ENCODE peak calls at places on chromosomes 11 and 22, in ten cellular contexts. R, V, N, H, L, Y, E, P, U and Q are unnamed samples.
A peak's percentile ranks its signal among the peaks of the same experiment; 100 is the strongest.

GRCh38 chr22:46748948-46749681 is 11.1 kb upstream of the CERK start:
- DNase-seq in R (no peak), V (peak; percentile 36), N (no peak), H (peak; percentile 59), L (no peak), Y (no peak), E (no peak), P (no peak), U (peak; percentile 64), Q (peak; percentile 56)

GRCh38 chr11:125235006-125235405 is 70.5 kb downstream of the PKNOX2 start:
- DNase-seq in R (no peak), V (no peak), N (no peak), H (no peak), L (no peak), Y (no peak), E (no peak), P (no peak), U (no peak), Q (no peak)

GRCh38 chr22:31574015-31574670 is 77.8 kb downstream of the SFI1 start:
- DNase-seq in R (no peak), V (peak; percentile 43), N (no peak), H (no peak), L (no peak), Y (no peak), E (no peak), P (no peak), U (no peak), Q (no peak)

GRCh38 chr11:102599642-102600261 is 25.4 kb downstream of the MMP20 start:
- DNase-seq in R (no peak), V (peak; percentile 97), N (no peak), H (no peak), L (peak; percentile 37), Y (peak; percentile 72), E (no peak), P (peak; percentile 92), U (no peak), Q (no peak)

GRCh38 chr11:56531856-56532255 is 11.2 kb downstream of the OR5M11 start:
- DNase-seq in R (no peak), V (no peak), N (no peak), H (no peak), L (no peak), Y (no peak), E (no peak), P (no peak), U (no peak), Q (no peak)

GRCh38 chr11:65492637-65493366 is 6.0 kb upstream of the MALAT1 start:
- DNase-seq in R (no peak), V (peak; percentile 91), N (no peak), H (no peak), L (peak; percentile 61), Y (peak; percentile 70), E (no peak), P (peak; percentile 77), U (peak; percentile 86), Q (peak; percentile 72)

GRCh38 chr11:101267654-101268053 is 138.0 kb upstream of the PGR start:
- DNase-seq in R (no peak), V (no peak), N (no peak), H (no peak), L (no peak), Y (no peak), E (no peak), P (no peak), U (no peak), Q (no peak)

GRCh38 chr22:49933236-49933921 is 14.9 kb downstream of the CRELD2 start:
- DNase-seq in R (no peak), V (peak; percentile 25), N (peak; percentile 61), H (no peak), L (no peak), Y (peak; percentile 34), E (no peak), P (no peak), U (no peak), Q (no peak)

GRCh38 chr11:55714982-55715888 is 53.2 kb downstream of the OR4C6 start:
- DNase-seq in R (no peak), V (no peak), N (peak; percentile 11), H (no peak), L (no peak), Y (no peak), E (peak; percentile 78), P (no peak), U (no peak), Q (no peak)

GRCh38 chr11:11998091-11998781 is 10.2 kb downstream of the DKK3 start:
- DNase-seq in R (no peak), V (peak; percentile 95), N (no peak), H (no peak), L (peak; percentile 52), Y (no peak), E (no peak), P (peak; percentile 91), U (no peak), Q (no peak)

GRCh38 chr11:47587733-47588326 is 1.4 kb downstream of the FAM180B start:
- DNase-seq in R (no peak), V (no peak), N (no peak), H (no peak), L (no peak), Y (no peak), E (no peak), P (no peak), U (peak; percentile 89), Q (no peak)

GRCh38 chr11:61495801-61496601 is 12.5 kb upstream of the LRRC10B start:
- DNase-seq in R (no peak), V (no peak), N (peak; percentile 65), H (no peak), L (no peak), Y (no peak), E (no peak), P (no peak), U (peak; percentile 72), Q (no peak)

GRCh38 chr22:18031670-18032454 is 7.5 kb upstream of the MICAL3 start:
- DNase-seq in R (no peak), V (peak; percentile 96), N (no peak), H (no peak), L (peak; percentile 49), Y (peak; percentile 59), E (no peak), P (peak; percentile 94), U (no peak), Q (no peak)

GRCh38 chr22:19986410-19987341 is 29.9 kb downstream of the ARVCF start:
- DNase-seq in R (peak; percentile 67), V (peak; percentile 53), N (peak; percentile 99), H (peak; percentile 28), L (no peak), Y (peak; percentile 93), E (peak; percentile 89), P (peak; percentile 57), U (peak; percentile 94), Q (peak; percentile 65)

GRCh38 chr11:68872216-68873003 is 30.7 kb upstream of the CPT1A start:
- DNase-seq in R (no peak), V (peak; percentile 7), N (no peak), H (no peak), L (no peak), Y (no peak), E (no peak), P (peak; percentile 26), U (no peak), Q (no peak)

GRCh38 chr11:44661311-44661717 is 65.4 kb upstream of the TSPAN18 start:
- DNase-seq in R (no peak), V (peak; percentile 3), N (no peak), H (no peak), L (no peak), Y (no peak), E (no peak), P (no peak), U (no peak), Q (no peak)

GRCh38 chr11:34252651-34253050 is 105.2 kb downstream of the ABTB2 start:
- DNase-seq in R (no peak), V (no peak), N (no peak), H (no peak), L (no peak), Y (no peak), E (no peak), P (no peak), U (no peak), Q (no peak)

GRCh38 chr22:38135133-38135706 is 24.7 kb upstream of the BAIAP2L2 start:
- DNase-seq in R (no peak), V (peak; percentile 94), N (no peak), H (no peak), L (peak; percentile 42), Y (no peak), E (no peak), P (peak; percentile 92), U (no peak), Q (no peak)

GRCh38 chr11:18705651-18706281 is 7.2 kb downstream of the TMEM86A start:
- DNase-seq in R (peak; percentile 13), V (no peak), N (peak; percentile 72), H (no peak), L (no peak), Y (no peak), E (no peak), P (no peak), U (peak; percentile 82), Q (no peak)

GRCh38 chr11:14244926-14245325 is 114.1 kb downstream of the RRAS2 start:
- DNase-seq in R (no peak), V (no peak), N (no peak), H (no peak), L (no peak), Y (no peak), E (no peak), P (no peak), U (no peak), Q (no peak)

GRCh38 chr22:44365832-44366231 is 53.1 kb upstream of the SHISAL1 start:
- DNase-seq in R (no peak), V (no peak), N (no peak), H (no peak), L (no peak), Y (no peak), E (no peak), P (no peak), U (no peak), Q (no peak)

GRCh38 chr11:111635706-111636045 is 33.4 kb downstream of the SIK2 start:
- DNase-seq in R (no peak), V (peak; percentile 81), N (peak; percentile 38), H (no peak), L (peak; percentile 62), Y (no peak), E (no peak), P (no peak), U (no peak), Q (no peak)

GRCh38 chr11:122791411-122791810 is 46.9 kb upstream of the CRTAM start:
- DNase-seq in R (no peak), V (peak; percentile 77), N (no peak), H (no peak), L (no peak), Y (no peak), E (no peak), P (no peak), U (no peak), Q (no peak)

GRCh38 chr11:11520231-11521015 is 101.4 kb downstream of the GALNT18 start:
- DNase-seq in R (no peak), V (no peak), N (no peak), H (no peak), L (no peak), Y (no peak), E (no peak), P (no peak), U (no peak), Q (no peak)